ENCODE peak calls at places on chromosome 14, in ten cellular contexts. One of them, this sample, is unnamed.

GRCh38 chr14:31420013-31420318 is 384 bp downstream of the HEATR5A start:
- DNase-seq in activated CD8-positive, alpha-beta memory T cell treated with anti-CD3 and anti-CD28 coated beads, Interleukin-2, amount 10 ng/mL, durations not matched to agents 7 days and 5 days: peak
- DNase-seq in GM13977: peak
- DNase-seq in SK-N-SH: peak
- DNase-seq in skeletal muscle cell: no peak
- DNase-seq in cardiac fibroblast: no peak
- DNase-seq in T-helper 17 cell: peak
- DNase-seq in heart right ventricle: peak
- DNase-seq in stimulated activated CD8-positive, alpha-beta memory T cell treated with anti-CD3 and anti-CD28 coated beads, Interleukin-12 subunit alpha, Interleukin-12 subunit beta, amount 100 ng/mL, for 1 hour: no peak
- DNase-seq in mesothelial cell of epicardium: peak
- DNase-seq in this sample: no peak

GRCh38 chr14:104708606-104709268 is 15.3 kb upstream of the ADSS1 start:
- DNase-seq in activated CD8-positive, alpha-beta memory T cell treated with anti-CD3 and anti-CD28 coated beads, Interleukin-2, amount 10 ng/mL, durations not matched to agents 7 days and 5 days: peak
- DNase-seq in GM13977: peak
- DNase-seq in SK-N-SH: peak
- DNase-seq in skeletal muscle cell: no peak
- DNase-seq in cardiac fibroblast: peak
- DNase-seq in T-helper 17 cell: peak
- DNase-seq in heart right ventricle: peak
- DNase-seq in stimulated activated CD8-positive, alpha-beta memory T cell treated with anti-CD3 and anti-CD28 coated beads, Interleukin-12 subunit alpha, Interleukin-12 subunit beta, amount 100 ng/mL, for 1 hour: peak
- DNase-seq in mesothelial cell of epicardium: peak
- DNase-seq in this sample: no peak

GRCh38 chr14:81737938-81738337 is 204.3 kb upstream of the SEL1L start:
- DNase-seq in activated CD8-positive, alpha-beta memory T cell treated with anti-CD3 and anti-CD28 coated beads, Interleukin-2, amount 10 ng/mL, durations not matched to agents 7 days and 5 days: no peak
- DNase-seq in GM13977: no peak
- DNase-seq in SK-N-SH: no peak
- DNase-seq in skeletal muscle cell: no peak
- DNase-seq in cardiac fibroblast: no peak
- DNase-seq in T-helper 17 cell: no peak
- DNase-seq in heart right ventricle: no peak
- DNase-seq in stimulated activated CD8-positive, alpha-beta memory T cell treated with anti-CD3 and anti-CD28 coated beads, Interleukin-12 subunit alpha, Interleukin-12 subunit beta, amount 100 ng/mL, for 1 hour: no peak
- DNase-seq in mesothelial cell of epicardium: no peak
- DNase-seq in this sample: no peak

GRCh38 chr14:71311061-71311460 is 403.8 kb downstream of the PCNX1 start:
- DNase-seq in activated CD8-positive, alpha-beta memory T cell treated with anti-CD3 and anti-CD28 coated beads, Interleukin-2, amount 10 ng/mL, durations not matched to agents 7 days and 5 days: no peak
- DNase-seq in GM13977: no peak
- DNase-seq in SK-N-SH: no peak
- DNase-seq in skeletal muscle cell: no peak
- DNase-seq in cardiac fibroblast: no peak
- DNase-seq in T-helper 17 cell: no peak
- DNase-seq in heart right ventricle: no peak
- DNase-seq in stimulated activated CD8-positive, alpha-beta memory T cell treated with anti-CD3 and anti-CD28 coated beads, Interleukin-12 subunit alpha, Interleukin-12 subunit beta, amount 100 ng/mL, for 1 hour: no peak
- DNase-seq in mesothelial cell of epicardium: no peak
- DNase-seq in this sample: no peak

GRCh38 chr14:90846511-90846910 is 30.3 kb upstream of the TTC7B start:
- DNase-seq in activated CD8-positive, alpha-beta memory T cell treated with anti-CD3 and anti-CD28 coated beads, Interleukin-2, amount 10 ng/mL, durations not matched to agents 7 days and 5 days: no peak
- DNase-seq in GM13977: no peak
- DNase-seq in SK-N-SH: no peak
- DNase-seq in skeletal muscle cell: no peak
- DNase-seq in cardiac fibroblast: no peak
- DNase-seq in T-helper 17 cell: no peak
- DNase-seq in heart right ventricle: no peak
- DNase-seq in stimulated activated CD8-positive, alpha-beta memory T cell treated with anti-CD3 and anti-CD28 coated beads, Interleukin-12 subunit alpha, Interleukin-12 subunit beta, amount 100 ng/mL, for 1 hour: no peak
- DNase-seq in mesothelial cell of epicardium: no peak
- DNase-seq in this sample: peak

GRCh38 chr14:54105898-54106297 is 149.3 kb upstream of the BMP4 start:
- DNase-seq in activated CD8-positive, alpha-beta memory T cell treated with anti-CD3 and anti-CD28 coated beads, Interleukin-2, amount 10 ng/mL, durations not matched to agents 7 days and 5 days: no peak
- DNase-seq in GM13977: no peak
- DNase-seq in SK-N-SH: no peak
- DNase-seq in skeletal muscle cell: no peak
- DNase-seq in cardiac fibroblast: no peak
- DNase-seq in T-helper 17 cell: no peak
- DNase-seq in heart right ventricle: no peak
- DNase-seq in stimulated activated CD8-positive, alpha-beta memory T cell treated with anti-CD3 and anti-CD28 coated beads, Interleukin-12 subunit alpha, Interleukin-12 subunit beta, amount 100 ng/mL, for 1 hour: no peak
- DNase-seq in mesothelial cell of epicardium: no peak
- DNase-seq in this sample: no peak

GRCh38 chr14:63542231-63542999 is 762 bp downstream of the PPP2R5E start:
- DNase-seq in activated CD8-positive, alpha-beta memory T cell treated with anti-CD3 and anti-CD28 coated beads, Interleukin-2, amount 10 ng/mL, durations not matched to agents 7 days and 5 days: peak
- DNase-seq in GM13977: no peak
- DNase-seq in SK-N-SH: peak
- DNase-seq in skeletal muscle cell: no peak
- DNase-seq in cardiac fibroblast: peak
- DNase-seq in T-helper 17 cell: no peak
- DNase-seq in heart right ventricle: no peak
- DNase-seq in stimulated activated CD8-positive, alpha-beta memory T cell treated with anti-CD3 and anti-CD28 coated beads, Interleukin-12 subunit alpha, Interleukin-12 subunit beta, amount 100 ng/mL, for 1 hour: no peak
- DNase-seq in mesothelial cell of epicardium: no peak
- DNase-seq in this sample: no peak

GRCh38 chr14:74860899-74861733 is 14.8 kb downstream of the PROX2 start:
- DNase-seq in activated CD8-positive, alpha-beta memory T cell treated with anti-CD3 and anti-CD28 coated beads, Interleukin-2, amount 10 ng/mL, durations not matched to agents 7 days and 5 days: peak
- DNase-seq in GM13977: peak
- DNase-seq in SK-N-SH: peak
- DNase-seq in skeletal muscle cell: no peak
- DNase-seq in cardiac fibroblast: peak
- DNase-seq in T-helper 17 cell: peak
- DNase-seq in heart right ventricle: peak
- DNase-seq in stimulated activated CD8-positive, alpha-beta memory T cell treated with anti-CD3 and anti-CD28 coated beads, Interleukin-12 subunit alpha, Interleukin-12 subunit beta, amount 100 ng/mL, for 1 hour: peak
- DNase-seq in mesothelial cell of epicardium: peak
- DNase-seq in this sample: no peak

GRCh38 chr14:99382781-99383456 is 97.7 kb downstream of the SETD3 start:
- DNase-seq in activated CD8-positive, alpha-beta memory T cell treated with anti-CD3 and anti-CD28 coated beads, Interleukin-2, amount 10 ng/mL, durations not matched to agents 7 days and 5 days: no peak
- DNase-seq in GM13977: no peak
- DNase-seq in SK-N-SH: no peak
- DNase-seq in skeletal muscle cell: no peak
- DNase-seq in cardiac fibroblast: no peak
- DNase-seq in T-helper 17 cell: no peak
- DNase-seq in heart right ventricle: no peak
- DNase-seq in stimulated activated CD8-positive, alpha-beta memory T cell treated with anti-CD3 and anti-CD28 coated beads, Interleukin-12 subunit alpha, Interleukin-12 subunit beta, amount 100 ng/mL, for 1 hour: no peak
- DNase-seq in mesothelial cell of epicardium: no peak
- DNase-seq in this sample: no peak

GRCh38 chr14:64639340-64639821 is 64.8 kb upstream of the PLEKHG3 start:
- DNase-seq in activated CD8-positive, alpha-beta memory T cell treated with anti-CD3 and anti-CD28 coated beads, Interleukin-2, amount 10 ng/mL, durations not matched to agents 7 days and 5 days: no peak
- DNase-seq in GM13977: no peak
- DNase-seq in SK-N-SH: no peak
- DNase-seq in skeletal muscle cell: no peak
- DNase-seq in cardiac fibroblast: no peak
- DNase-seq in T-helper 17 cell: no peak
- DNase-seq in heart right ventricle: no peak
- DNase-seq in stimulated activated CD8-positive, alpha-beta memory T cell treated with anti-CD3 and anti-CD28 coated beads, Interleukin-12 subunit alpha, Interleukin-12 subunit beta, amount 100 ng/mL, for 1 hour: no peak
- DNase-seq in mesothelial cell of epicardium: no peak
- DNase-seq in this sample: no peak

GRCh38 chr14:32611752-32612151 is 282.7 kb downstream of the AKAP6 start:
- DNase-seq in activated CD8-positive, alpha-beta memory T cell treated with anti-CD3 and anti-CD28 coated beads, Interleukin-2, amount 10 ng/mL, durations not matched to agents 7 days and 5 days: no peak
- DNase-seq in GM13977: no peak
- DNase-seq in SK-N-SH: no peak
- DNase-seq in skeletal muscle cell: peak
- DNase-seq in cardiac fibroblast: peak
- DNase-seq in T-helper 17 cell: no peak
- DNase-seq in heart right ventricle: no peak
- DNase-seq in stimulated activated CD8-positive, alpha-beta memory T cell treated with anti-CD3 and anti-CD28 coated beads, Interleukin-12 subunit alpha, Interleukin-12 subunit beta, amount 100 ng/mL, for 1 hour: no peak
- DNase-seq in mesothelial cell of epicardium: no peak
- DNase-seq in this sample: peak

GRCh38 chr14:58061581-58061980 is 90.4 kb downstream of the ARMH4 start:
- DNase-seq in activated CD8-positive, alpha-beta memory T cell treated with anti-CD3 and anti-CD28 coated beads, Interleukin-2, amount 10 ng/mL, durations not matched to agents 7 days and 5 days: no peak
- DNase-seq in GM13977: no peak
- DNase-seq in SK-N-SH: no peak
- DNase-seq in skeletal muscle cell: no peak
- DNase-seq in cardiac fibroblast: no peak
- DNase-seq in T-helper 17 cell: no peak
- DNase-seq in heart right ventricle: no peak
- DNase-seq in stimulated activated CD8-positive, alpha-beta memory T cell treated with anti-CD3 and anti-CD28 coated beads, Interleukin-12 subunit alpha, Interleukin-12 subunit beta, amount 100 ng/mL, for 1 hour: no peak
- DNase-seq in mesothelial cell of epicardium: no peak
- DNase-seq in this sample: no peak

GRCh38 chr14:64465856-64466554 is 706 bp downstream of the AKAP5 start:
- DNase-seq in activated CD8-positive, alpha-beta memory T cell treated with anti-CD3 and anti-CD28 coated beads, Interleukin-2, amount 10 ng/mL, durations not matched to agents 7 days and 5 days: no peak
- DNase-seq in GM13977: no peak
- DNase-seq in SK-N-SH: peak
- DNase-seq in skeletal muscle cell: no peak
- DNase-seq in cardiac fibroblast: peak
- DNase-seq in T-helper 17 cell: no peak
- DNase-seq in heart right ventricle: no peak
- DNase-seq in stimulated activated CD8-positive, alpha-beta memory T cell treated with anti-CD3 and anti-CD28 coated beads, Interleukin-12 subunit alpha, Interleukin-12 subunit beta, amount 100 ng/mL, for 1 hour: no peak
- DNase-seq in mesothelial cell of epicardium: no peak
- DNase-seq in this sample: no peak

GRCh38 chr14:95052016-95052585 is 105.2 kb downstream of the DICER1 start:
- DNase-seq in activated CD8-positive, alpha-beta memory T cell treated with anti-CD3 and anti-CD28 coated beads, Interleukin-2, amount 10 ng/mL, durations not matched to agents 7 days and 5 days: no peak
- DNase-seq in GM13977: no peak
- DNase-seq in SK-N-SH: no peak
- DNase-seq in skeletal muscle cell: no peak
- DNase-seq in cardiac fibroblast: no peak
- DNase-seq in T-helper 17 cell: no peak
- DNase-seq in heart right ventricle: no peak
- DNase-seq in stimulated activated CD8-positive, alpha-beta memory T cell treated with anti-CD3 and anti-CD28 coated beads, Interleukin-12 subunit alpha, Interleukin-12 subunit beta, amount 100 ng/mL, for 1 hour: no peak
- DNase-seq in mesothelial cell of epicardium: peak
- DNase-seq in this sample: no peak

GRCh38 chr14:103353391-103353790 is 19.4 kb downstream of the EIF5 start:
- DNase-seq in activated CD8-positive, alpha-beta memory T cell treated with anti-CD3 and anti-CD28 coated beads, Interleukin-2, amount 10 ng/mL, durations not matched to agents 7 days and 5 days: no peak
- DNase-seq in GM13977: no peak
- DNase-seq in SK-N-SH: no peak
- DNase-seq in skeletal muscle cell: no peak
- DNase-seq in cardiac fibroblast: no peak
- DNase-seq in T-helper 17 cell: no peak
- DNase-seq in heart right ventricle: no peak
- DNase-seq in stimulated activated CD8-positive, alpha-beta memory T cell treated with anti-CD3 and anti-CD28 coated beads, Interleukin-12 subunit alpha, Interleukin-12 subunit beta, amount 100 ng/mL, for 1 hour: no peak
- DNase-seq in mesothelial cell of epicardium: no peak
- DNase-seq in this sample: no peak